ENCODE peak calls at places on chromosomes 6 and 20, in ten cellular contexts. C, A, B, Z, I, H, F, L, J and K are unnamed samples. For H3K9me3, the result is how much of the 10 kb centered on the place peaks cover.

GRCh38 chr20:47561175-47561574 is 59.5 kb downstream of the NCOA3 start:
- DNase-seq in C (no peak), A (no peak), B (no peak), Z (no peak), I (no peak), H (peak), F (no peak), L (no peak), J (no peak), K (no peak)

GRCh38 chr6:141539617-141540016 is 593.1 kb upstream of the GJE1 start:
- DNase-seq in C (no peak), A (no peak), B (no peak), Z (no peak), I (no peak), H (no peak), F (no peak), L (no peak), J (no peak), K (no peak)

GRCh38 chr6:136435096-136435495 is 115.1 kb downstream of the MAP7 start:
- DNase-seq in C (no peak), A (no peak), B (no peak), Z (no peak), I (no peak), H (no peak), F (no peak), L (no peak), J (no peak), K (no peak)

GRCh38 chr6:158471339-158471738 is 88.6 kb upstream of the TMEM181 start:
- DNase-seq in C (no peak), A (no peak), B (no peak), Z (no peak), I (no peak), H (no peak), F (no peak), L (no peak), J (no peak), K (no peak)

GRCh38 chr20:51700809-51701285 is 67.3 kb downstream of the ATP9A start:
- DNase-seq in C (no peak), A (peak), B (no peak), Z (no peak), I (no peak), H (peak), F (no peak), L (peak), J (peak), K (no peak)

GRCh38 chr20:49210750-49211110 is 8.5 kb upstream of the DDX27 start:
- DNase-seq in C (no peak), A (no peak), B (no peak), Z (no peak), I (no peak), H (no peak), F (no peak), L (no peak), J (no peak), K (no peak)

GRCh38 chr6:90645634-90646033 is 58.8 kb upstream of the MAP3K7 start:
- DNase-seq in C (no peak), A (no peak), B (no peak), Z (no peak), I (no peak), H (no peak), F (no peak), L (no peak), J (peak), K (no peak)

GRCh38 chr6:118284736-118285360 is 263.2 kb upstream of the PLN start:
- DNase-seq in C (no peak), A (no peak), B (no peak), Z (no peak), I (no peak), H (peak), F (no peak), L (no peak), J (peak), K (no peak)

GRCh38 chr20:33299111-33299603 is 16.1 kb downstream of the BPIFB1 start:
- DNase-seq in C (peak), A (peak), B (peak), Z (peak), I (peak), H (peak), F (peak), L (peak), J (peak), K (no peak)

GRCh38 chr6:1700283-1700967 is 90.7 kb downstream of the FOXC1 start:
- DNase-seq in C (no peak), A (no peak), B (no peak), Z (no peak), I (no peak), H (no peak), F (no peak), L (no peak), J (no peak), K (no peak)

GRCh38 chr20:7665311-7665863 is 274.9 kb downstream of the HAO1 start:
- DNase-seq in C (no peak), A (no peak), B (no peak), Z (no peak), I (no peak), H (no peak), F (no peak), L (no peak), J (no peak), K (no peak)

GRCh38 chr6:143802833-143803565 is 40.1 kb upstream of the LTV1 start:
- DNase-seq in C (no peak), A (no peak), B (no peak), Z (peak), I (no peak), H (peak), F (no peak), L (no peak), J (no peak), K (no peak)

GRCh38 chr20:347640-348484 is 951 bp downstream of the NRSN2 start:
- DNase-seq in C (peak), A (peak), B (peak), Z (peak), I (peak), H (peak), F (peak), L (peak), J (peak), K (no peak)

GRCh38 chr6:123925360-123925759 is 121.7 kb downstream of the NKAIN2 start:
- DNase-seq in C (no peak), A (no peak), B (no peak), Z (no peak), I (no peak), H (peak), F (no peak), L (no peak), J (no peak), K (no peak)

GRCh38 chr20:59634435-59635005 is 30.2 kb downstream of the PHACTR3 start:
- DNase-seq in C (no peak), A (no peak), B (no peak), Z (no peak), I (no peak), H (no peak), F (no peak), L (no peak), J (no peak), K (peak)

GRCh38 chr6:124002377-124003081 is 198.9 kb downstream of the NKAIN2 start:
- DNase-seq in C (no peak), A (no peak), B (no peak), Z (no peak), I (peak), H (no peak), F (no peak), L (no peak), J (no peak), K (no peak)

GRCh38 chr6:41684311-41685182 is 46.3 kb downstream of the MDFI start:
- DNase-seq in C (no peak), A (no peak), B (no peak), Z (no peak), I (no peak), H (no peak), F (no peak), L (no peak), J (no peak), K (no peak)

GRCh38 chr6:52649521-52649920 is 21.4 kb upstream of the TMEM14A start:
- DNase-seq in C (no peak), A (no peak), B (no peak), Z (no peak), I (no peak), H (no peak), F (no peak), L (no peak), J (no peak), K (no peak)

GRCh38 chr6:129282053-129282452 is 399.1 kb downstream of the LAMA2 start:
- DNase-seq in C (no peak), A (no peak), B (no peak), Z (no peak), I (no peak), H (no peak), F (no peak), L (no peak), J (no peak), K (no peak)

GRCh38 chr6:162942860-162943259 is 215.1 kb downstream of the PACRG start:
- DNase-seq in C (no peak), A (no peak), B (no peak), Z (peak), I (no peak), H (peak), F (no peak), L (no peak), J (no peak), K (no peak)

GRCh38 chr6:107274288-107274687 is 159.0 kb upstream of the BEND3 start:
- DNase-seq in C (no peak), A (no peak), B (no peak), Z (no peak), I (no peak), H (no peak), F (no peak), L (no peak), J (no peak), K (no peak)

GRCh38 chr6:4466260-4466659 is 309.9 kb upstream of the CDYL start:
- DNase-seq in C (no peak), A (peak), B (no peak), Z (no peak), I (no peak), H (peak), F (no peak), L (no peak), J (peak), K (no peak)

GRCh38 chr6:87756858-87757257 is 54.8 kb upstream of the AKIRIN2 start:
- DNase-seq in C (peak), A (no peak), B (no peak), Z (peak), I (no peak), H (peak), F (no peak), L (no peak), J (peak), K (no peak)

GRCh38 chr20:25009218-25010145 is 16.9 kb upstream of the APMAP start:
- DNase-seq in C (no peak), A (no peak), B (no peak), Z (no peak), I (peak), H (no peak), F (no peak), L (no peak), J (no peak), K (no peak)

GRCh38 chr20:36405255-36405654 is 99.1 kb downstream of the DLGAP4 start:
- DNase-seq in C (no peak), A (no peak), B (no peak), Z (no peak), I (no peak), H (no peak), F (no peak), L (no peak), J (no peak), K (no peak)

GRCh38 chr6:16850332-16851022 is 89.2 kb upstream of the ATXN1 start:
- DNase-seq in C (no peak), A (no peak), B (no peak), Z (no peak), I (no peak), H (no peak), F (no peak), L (no peak), J (peak), K (no peak)

GRCh38 chr6:10412165-10412947 is 2.5 kb downstream of the TFAP2A start:
- DNase-seq in C (no peak), A (no peak), B (no peak), Z (peak), I (peak), H (peak), F (peak), L (no peak), J (peak), K (no peak)

GRCh38 chr6:32868257-32868788 is 14.3 kb downstream of the PSMB9 start:
- DNase-seq in C (peak), A (peak), B (no peak), Z (no peak), I (peak), H (peak), F (peak), L (peak), J (peak), K (no peak)

GRCh38 chr6:168574699-168575195 is 133.8 kb downstream of the SMOC2 start:
- DNase-seq in C (no peak), A (peak), B (peak), Z (no peak), I (no peak), H (no peak), F (no peak), L (peak), J (no peak), K (peak)

GRCh38 chr20:48638546-48638945 is 189.3 kb downstream of the PREX1 start:
- DNase-seq in C (no peak), A (no peak), B (no peak), Z (no peak), I (no peak), H (peak), F (no peak), L (no peak), J (peak), K (no peak)

GRCh38 chr6:110708295-110708965 is 106.8 kb downstream of the CDK19 start:
- DNase-seq in C (no peak), A (no peak), B (no peak), Z (peak), I (no peak), H (peak), F (no peak), L (no peak), J (no peak), K (no peak)

GRCh38 chr20:46010491-46011405 is 2.0 kb downstream of the MMP9 start:
- DNase-seq in C (peak), A (no peak), B (no peak), Z (no peak), I (no peak), H (no peak), F (peak), L (no peak), J (no peak), K (no peak)

DNA sequence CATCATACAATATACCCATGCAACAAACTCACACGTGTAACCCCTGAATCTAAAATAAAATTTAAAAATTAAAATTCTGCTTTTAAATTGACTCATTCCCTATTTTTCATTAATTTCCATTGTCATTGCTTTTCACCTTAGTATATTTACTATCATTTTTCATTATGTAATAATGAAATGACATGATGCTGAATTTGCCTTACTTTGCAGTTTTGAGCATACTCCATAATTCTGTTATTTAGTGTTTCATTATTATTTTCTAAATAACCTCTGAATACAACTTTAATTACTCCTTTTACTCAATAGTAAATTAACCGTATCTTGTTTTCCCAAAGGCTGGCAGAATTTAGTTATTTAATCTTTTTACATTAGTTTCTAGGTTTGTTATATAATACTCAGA is 719.6 kb downstream of the DOK5 start:
- DNase-seq in C (no peak), A (no peak), B (no peak), Z (no peak), I (no peak), H (no peak), F (no peak), L (no peak), J (no peak), K (no peak)
- H3K9me3 ChIP-seq in C (under half), A (under half), B (under half), Z (under half), I (under half), H (under half), F (under half), L (under half), J (under half), K (under half)

GRCh38 chr20:55540486-55540885 is 464.8 kb downstream of the CBLN4 start:
- DNase-seq in C (no peak), A (no peak), B (no peak), Z (no peak), I (no peak), H (no peak), F (no peak), L (no peak), J (peak), K (no peak)

GRCh38 chr20:55538261-55538908 is 466.9 kb downstream of the CBLN4 start:
- DNase-seq in C (no peak), A (no peak), B (no peak), Z (no peak), I (no peak), H (no peak), F (no peak), L (no peak), J (peak), K (no peak)

GRCh38 chr20:55544638-55545037 is 460.7 kb downstream of the CBLN4 start:
- DNase-seq in C (no peak), A (no peak), B (no peak), Z (no peak), I (no peak), H (no peak), F (no peak), L (no peak), J (no peak), K (no peak)

GRCh38 chr20:55535366-55535765 is 470.0 kb downstream of the CBLN4 start:
- DNase-seq in C (no peak), A (no peak), B (no peak), Z (no peak), I (no peak), H (no peak), F (no peak), L (no peak), J (no peak), K (no peak)

DNA sequence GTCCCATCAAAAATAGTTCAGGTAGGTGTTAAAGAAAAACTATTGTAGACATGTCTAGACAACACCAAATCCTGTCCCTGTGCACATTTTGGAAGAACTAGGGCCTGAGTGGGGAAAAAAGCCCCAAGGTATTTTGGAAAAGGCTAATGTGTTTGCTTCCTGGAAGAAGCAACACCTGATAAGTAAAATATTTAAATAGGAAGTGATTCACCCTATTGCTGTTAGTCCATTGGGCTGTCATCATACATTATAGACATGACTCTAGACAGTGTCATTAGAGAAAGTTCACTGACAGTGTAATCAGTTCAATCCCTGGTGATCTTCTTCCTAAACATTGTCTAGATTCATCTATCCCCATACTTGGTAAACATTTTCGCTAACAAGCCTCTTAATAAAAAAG is 465.3 kb downstream of the CBLN4 start:
- DNase-seq in C (no peak), A (no peak), B (no peak), Z (no peak), I (no peak), H (no peak), F (no peak), L (no peak), J (peak), K (no peak)
- H3K9me3 ChIP-seq in C (under half), A (under half), B (under half), Z (under half), I (under half), H (under half), F (under half), L (under half), J (under half), K (under half)

GRCh38 chr20:3781153-3781910 is at the start of gene SPEF1:
- DNase-seq in C (no peak), A (peak), B (peak), Z (peak), I (peak), H (peak), F (peak), L (peak), J (peak), K (no peak)

GRCh38 chr20:3777726-3778629 is 3.3 kb downstream of the SPEF1 start:
- DNase-seq in C (no peak), A (peak), B (no peak), Z (no peak), I (peak), H (peak), F (peak), L (peak), J (peak), K (peak)

GRCh38 chr20:3775457-3775856 is 5.8 kb downstream of the SPEF1 start:
- DNase-seq in C (no peak), A (no peak), B (no peak), Z (no peak), I (no peak), H (no peak), F (no peak), L (no peak), J (no peak), K (no peak)

GRCh38 chr20:3777381-3777725 is 3.9 kb downstream of the SPEF1 start:
- DNase-seq in C (no peak), A (no peak), B (no peak), Z (no peak), I (no peak), H (no peak), F (no peak), L (no peak), J (no peak), K (no peak)

GRCh38 chr20:3778976-3779375 is 2.3 kb downstream of the SPEF1 start:
- DNase-seq in C (no peak), A (no peak), B (no peak), Z (no peak), I (no peak), H (no peak), F (no peak), L (no peak), J (no peak), K (no peak)
- H3K9me3 ChIP-seq in C (under half), A (under half), B (under half), Z (under half), I (under half), H (under half), F (under half), L (under half), J (under half), K (under half)

GRCh38 chr20:23909390-23909789 is 29.8 kb upstream of the CST5 start:
- DNase-seq in C (no peak), A (no peak), B (no peak), Z (no peak), I (no peak), H (no peak), F (no peak), L (no peak), J (no peak), K (no peak)

GRCh38 chr20:23907579-23907978 is 28.0 kb upstream of the CST5 start:
- DNase-seq in C (no peak), A (no peak), B (no peak), Z (no peak), I (no peak), H (no peak), F (no peak), L (no peak), J (no peak), K (no peak)
- H3K9me3 ChIP-seq in C (under half), A (under half), B (under half), Z (under half), I (under half), H (under half), F (under half), L (under half), J (under half), K (under half)

GRCh38 chr6:19417713-19418112 is 419.5 kb upstream of the ID4 start:
- DNase-seq in C (no peak), A (no peak), B (no peak), Z (no peak), I (no peak), H (peak), F (no peak), L (no peak), J (peak), K (no peak)
- H3K9me3 ChIP-seq in C (under half), A (under half), B (under half), Z (under half), I (under half), H (under half), F (under half), L (under half), J (under half), K (under half)

DNA sequence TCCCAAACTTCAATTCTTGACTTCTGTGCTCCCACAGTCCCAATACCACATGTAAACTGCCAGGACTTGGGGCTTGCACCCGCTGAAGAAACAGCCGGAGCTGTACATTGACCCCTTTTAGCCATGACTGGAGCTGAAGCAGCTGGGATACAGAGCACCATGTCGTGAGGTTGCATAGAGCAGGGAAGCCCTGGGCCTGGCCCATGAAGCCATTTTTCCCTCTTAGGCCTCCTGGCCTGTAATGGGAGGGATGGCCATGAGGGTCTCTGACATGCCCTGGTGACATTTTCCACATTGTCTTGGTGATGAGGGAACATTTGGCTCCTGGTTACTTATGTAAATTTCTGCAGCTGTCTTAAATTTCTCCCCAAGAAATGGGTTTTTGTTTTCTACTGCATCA is 9.8 kb downstream of the RHAG start:
- DNase-seq in C (no peak), A (no peak), B (no peak), Z (no peak), I (no peak), H (no peak), F (no peak), L (no peak), J (no peak), K (no peak)
- H3K9me3 ChIP-seq in C (under half), A (under half), B (under half), Z (under half), I (under half), H (under half), F (under half), L (under half), J (under half), K (under half)